ENCODE peak calls at places on chromosome 14, in four cellular contexts. B is K562, M is sigmoid colon, X is suprapubic skin. W is an unnamed sample. For H3K4me1, the result is how much of the 10 kb centered on the place peaks cover.

GRCh38 chr14:34496679-34497513 is 34.9 kb upstream of the SPTSSA start:
- DNase-seq in B (peak), M (peak), X (peak), W (peak)

GRCh38 chr14:89826581-89826980 is 127.9 kb downstream of the EFCAB11 start:
- DNase-seq in B (no peak), M (no peak), X (no peak), W (no peak)

GRCh38 chr14:33938131-33938949 is 12.5 kb downstream of the EGLN3 start:
- DNase-seq in B (peak), M (peak), X (no peak), W (peak)

GRCh38 chr14:56359245-56359644 is 220.4 kb upstream of the TMEM260 start:
- DNase-seq in B (no peak), M (no peak), X (no peak), W (no peak)

GRCh38 chr14:83757896-83758295 is 1772.0 kb upstream of the FLRT2 start:
- DNase-seq in B (no peak), M (no peak), X (no peak), W (no peak)

GRCh38 chr14:90538716-90539495 is 142.1 kb downstream of the CALM1 start:
- DNase-seq in B (no peak), M (no peak), X (no peak), W (no peak)

GRCh38 chr14:61525293-61526011 is 169.9 kb upstream of the HIF1A start:
- DNase-seq in B (no peak), M (peak), X (no peak), W (peak)

GRCh38 chr14:99976021-99976420 is 89.2 kb upstream of the EVL start:
- DNase-seq in B (no peak), M (no peak), X (no peak), W (no peak)

GRCh38 chr14:92880351-92880750 is 42.6 kb upstream of the CHGA start:
- DNase-seq in B (no peak), M (no peak), X (no peak), W (no peak)

GRCh38 chr14:76926521-76927251 is 100.5 kb downstream of the LRRC74A start:
- DNase-seq in B (no peak), M (peak), X (no peak), W (no peak)

GRCh38 chr14:66596241-66596985 is 88.5 kb downstream of the GPHN start:
- DNase-seq in B (no peak), M (peak), X (no peak), W (no peak)

GRCh38 chr14:73903028-73903427 is 16.4 kb downstream of the ZNF410 start:
- DNase-seq in B (no peak), M (no peak), X (no peak), W (no peak)

GRCh38 chr14:87866116-87866515 is 126.9 kb downstream of the GALC start:
- DNase-seq in B (no peak), M (no peak), X (no peak), W (no peak)

GRCh38 chr14:92645841-92646478 is 102.5 kb downstream of the LGMN start:
- DNase-seq in B (no peak), M (no peak), X (no peak), W (no peak)

GRCh38 chr14:31660191-31660590 is 99.0 kb downstream of the NUBPL start:
- DNase-seq in B (no peak), M (no peak), X (no peak), W (no peak)

GRCh38 chr14:52835122-52835903 is 43.9 kb upstream of the GNPNAT1 start:
- DNase-seq in B (peak), M (no peak), X (no peak), W (no peak)

GRCh38 chr14:51597511-51597920 is 54.2 kb upstream of the FRMD6 start:
- DNase-seq in B (no peak), M (no peak), X (no peak), W (no peak)

GRCh38 chr14:71321556-71322315 is 414.5 kb downstream of the PCNX1 start:
- DNase-seq in B (no peak), M (no peak), X (no peak), W (no peak)

GRCh38 chr14:31457665-31458659 is 656 bp upstream of the DTD2 start:
- DNase-seq in B (no peak), M (no peak), X (no peak), W (no peak)

GRCh38 chr14:30564235-30564867 is 5.4 kb downstream of the G2E3 start:
- DNase-seq in B (no peak), M (no peak), X (no peak), W (no peak)

GRCh38 chr14:61653507-61653906 is 41.8 kb upstream of the HIF1A start:
- DNase-seq in B (no peak), M (peak), X (no peak), W (no peak)

GRCh38 chr14:105420141-105420975 is 731 bp downstream of the MTA1 start:
- DNase-seq in B (peak), M (no peak), X (no peak), W (no peak)

GRCh38 chr14:64688028-64688427 is 16.2 kb upstream of the PLEKHG3 start:
- DNase-seq in B (no peak), M (no peak), X (no peak), W (no peak)

GRCh38 chr14:89284368-89285058 is 132.5 kb downstream of the FOXN3 start:
- DNase-seq in B (no peak), M (no peak), X (no peak), W (no peak)

GRCh38 chr14:96285667-96286066 is 29.7 kb downstream of the BDKRB1 start:
- DNase-seq in B (no peak), M (peak), X (no peak), W (no peak)

DNA sequence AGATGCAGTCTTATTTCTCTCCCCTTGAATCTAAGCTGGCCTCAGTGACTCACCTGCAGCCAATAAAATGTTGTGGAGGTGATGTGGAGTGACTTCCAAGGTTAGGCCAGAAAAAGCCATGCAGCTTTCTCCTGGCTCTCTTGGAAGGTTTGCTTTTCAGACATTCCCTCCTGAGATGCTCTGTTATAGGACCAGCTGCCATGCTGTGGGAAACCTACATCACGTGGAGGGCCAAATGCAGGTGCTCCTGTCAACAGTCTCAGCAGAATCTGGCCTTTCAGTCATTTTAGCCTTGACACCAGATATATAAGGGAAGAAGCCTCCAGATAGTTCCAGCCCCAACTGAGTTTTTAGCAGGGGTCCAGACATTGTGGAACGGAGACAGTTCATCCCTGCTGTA is 38.1 kb upstream of the DACT1 start:
- DNase-seq in B (no peak), M (no peak), X (no peak), W (no peak)
- TF ChIP-seq POLR2AphosphoS5 in B (no peak), M (no peak), X (no peak), W (no peak)

GRCh38 chr14:78286210-78286609 is 116.0 kb downstream of the NRXN3 start:
- DNase-seq in B (no peak), M (no peak), X (no peak), W (no peak)

GRCh38 chr14:78297843-78298242 is 127.7 kb downstream of the NRXN3 start:
- DNase-seq in B (no peak), M (no peak), X (no peak), W (no peak)

GRCh38 chr14:78291958-78292357 is 121.8 kb downstream of the NRXN3 start:
- DNase-seq in B (no peak), M (no peak), X (no peak), W (no peak)
- TF ChIP-seq EP300 in B (no peak), M (no peak), X (no peak), W (no peak)

GRCh38 chr14:68783408-68784297 is 9.2 kb downstream of the ZFP36L1 start:
- DNase-seq in B (no peak), M (peak), X (peak), W (peak)
- H3K4me1 ChIP-seq in B (half or more), M (half or more), X (half or more), W (half or more)

GRCh38 chr14:54172562-54172961 is 215.9 kb upstream of the BMP4 start:
- DNase-seq in B (no peak), M (no peak), X (no peak), W (no peak)

GRCh38 chr14:54173782-54174181 is 217.2 kb upstream of the BMP4 start:
- DNase-seq in B (no peak), M (no peak), X (no peak), W (no peak)

GRCh38 chr14:54174437-54174836 is 217.8 kb upstream of the BMP4 start:
- DNase-seq in B (no peak), M (no peak), X (no peak), W (no peak)

GRCh38 chr14:54170301-54170700 is 213.7 kb upstream of the BMP4 start:
- DNase-seq in B (no peak), M (no peak), X (no peak), W (no peak)

DNA sequence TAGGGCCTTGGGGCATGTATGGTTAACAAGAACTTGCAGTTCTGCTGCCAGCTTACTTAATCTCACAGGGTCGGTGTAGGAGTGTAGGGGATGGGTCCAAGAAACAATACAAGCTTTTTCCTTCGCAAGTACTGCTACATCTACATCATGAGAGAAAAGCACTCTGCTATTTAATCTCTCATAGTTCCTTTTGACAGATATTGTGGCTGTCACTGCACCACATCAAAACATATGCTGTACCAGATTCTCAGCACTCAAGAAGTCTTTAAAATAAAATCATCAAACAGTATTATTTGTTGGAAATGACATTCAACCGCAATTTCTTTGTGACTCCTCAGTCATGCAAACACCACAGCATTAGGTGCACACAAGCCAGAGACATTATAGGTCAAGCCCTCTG is 215.5 kb upstream of the BMP4 start:
- DNase-seq in B (no peak), M (no peak), X (no peak), W (no peak)
- TF ChIP-seq POLR2AphosphoS5 in B (no peak), M (no peak), X (no peak), W (no peak)

GRCh38 chr14:80003138-80003537 is 208.2 kb downstream of the DIO2 start:
- DNase-seq in B (no peak), M (no peak), X (no peak), W (no peak)
- TF ChIP-seq EP300 in B (no peak), M (no peak), X (no peak), W (no peak)

DNA sequence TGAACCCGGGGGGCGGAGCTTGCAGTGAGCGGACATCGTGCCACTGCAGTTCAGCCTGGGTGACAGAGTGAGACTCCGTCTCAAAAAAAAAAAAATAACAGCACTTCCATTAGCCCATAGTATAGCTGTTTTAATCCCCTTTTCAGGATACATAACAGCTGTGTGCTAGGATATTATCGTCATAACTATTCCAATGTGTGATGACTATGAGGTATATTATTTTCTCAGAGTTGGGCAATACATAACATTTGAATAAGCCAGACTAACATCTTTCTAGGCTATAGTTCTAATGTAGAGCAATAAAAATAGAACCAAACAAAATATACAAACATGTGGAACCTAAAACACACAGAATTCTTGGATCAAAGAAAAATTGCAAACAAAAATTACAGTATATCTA is 57.1 kb downstream of the MARK3 start:
- DNase-seq in B (no peak), M (no peak), X (no peak), W (no peak)
- H3K4me1 ChIP-seq in B (under half), M (under half), X (under half), W (under half)

DNA sequence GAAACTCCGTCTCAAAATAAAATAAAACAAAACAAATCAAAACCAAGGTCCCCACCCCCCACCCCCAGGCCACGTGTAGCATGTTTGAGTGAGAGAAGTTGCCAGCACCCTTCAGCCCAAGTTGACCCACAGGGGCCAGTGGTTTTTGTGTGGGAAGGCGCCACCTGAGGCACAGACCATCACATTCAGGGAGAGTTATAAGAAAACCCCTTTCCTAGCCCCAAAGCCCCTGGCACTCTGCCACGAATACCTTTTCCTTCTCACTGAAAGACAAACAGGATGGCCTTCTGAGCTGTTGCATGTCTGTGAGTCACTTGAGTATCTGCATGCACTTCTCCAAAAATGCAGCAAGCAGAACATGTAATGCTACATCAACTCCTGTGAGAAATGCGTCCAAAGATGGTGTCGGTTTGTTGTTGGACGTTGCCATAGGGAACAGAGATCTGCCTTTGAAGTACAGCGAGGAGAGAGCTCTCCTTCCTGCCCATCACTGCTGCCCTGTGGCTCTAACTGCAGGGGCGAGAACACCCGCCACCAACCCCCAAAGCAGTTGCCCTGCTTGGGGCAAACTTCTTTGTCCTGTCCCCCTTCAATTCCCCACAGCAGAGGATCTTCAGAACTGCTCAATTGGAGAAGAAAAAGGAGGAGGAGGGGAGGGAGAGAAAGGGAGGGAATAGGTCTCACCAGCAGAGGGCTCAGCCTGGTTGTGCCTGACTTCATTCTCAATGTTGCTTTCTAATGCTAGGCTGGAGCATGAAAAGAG is 2.7 kb upstream of the TRAF3 start:
- DNase-seq in B (peak), M (no peak), X (no peak), W (peak)
- TF ChIP-seq POLR2AphosphoS5 in B (no peak), M (no peak), X (no peak), W (no peak)